ENCODE peak calls at places on chromosome X, in four cellular contexts. Y is cardiac fibroblast, S is epithelial cell of esophagus, I is GM13976. O is an unnamed sample.
A peak's percentile ranks its signal among the peaks of the same experiment; 100 is the strongest.

GRCh38 chrX:68989865-68990606 is 161.2 kb downstream of the EFNB1 start:
- DNase-seq in I (peak; percentile 15), Y (peak; percentile 91), S (peak; percentile 10), O (peak; percentile 36)

GRCh38 chrX:53074987-53075386 is 7.2 kb upstream of the TSPYL2 start:
- DNase-seq in S (no peak), I (no peak), Y (no peak), O (no peak)

GRCh38 chrX:152905081-152905420 is 7.2 kb downstream of the ZNF185 start:
- DNase-seq in Y (no peak), S (no peak), I (no peak), O (no peak)

GRCh38 chrX:69154051-69154450 is 11.2 kb downstream of the PJA1 start:
- DNase-seq in I (no peak), Y (no peak), S (no peak), O (no peak)

GRCh38 chrX:136310411-136310810 is 9.6 kb downstream of the ADGRG4 start:
- DNase-seq in S (peak; percentile 49), Y (no peak), I (no peak), O (no peak)

GRCh38 chrX:32448945-32449344 is 762.4 kb downstream of the DMD start:
- DNase-seq in Y (no peak), I (no peak), S (no peak), O (no peak)

GRCh38 chrX:24860140-24860539 is 155.6 kb downstream of the ARX start:
- DNase-seq in Y (peak; percentile 48), I (no peak), S (no peak), O (no peak)

GRCh38 chrX:27381419-27381818 is 81.7 kb downstream of the PPP4R3C start:
- DNase-seq in Y (no peak), I (no peak), S (no peak), O (no peak)

GRCh38 chrX:39941332-39941920 is 156.3 kb downstream of the BCOR start:
- DNase-seq in Y (no peak), I (no peak), S (no peak), O (no peak)

GRCh38 chrX:129549124-129549523 is 9.1 kb downstream of the OCRL start:
- DNase-seq in I (no peak), S (no peak), Y (no peak), O (no peak)

GRCh38 chrX:9627827-9628406 is 137.7 kb downstream of the GPR143 start:
- DNase-seq in Y (no peak), S (no peak), I (no peak), O (peak; percentile 40)

GRCh38 chrX:150773117-150773516 is 79.9 kb downstream of the MTMR1 start:
- DNase-seq in S (no peak), I (no peak), Y (no peak), O (no peak)

GRCh38 chrX:71228063-71228642 is 5.1 kb downstream of the GJB1 start:
- DNase-seq in Y (no peak), I (no peak), S (no peak), O (no peak)

GRCh38 chrX:482192-482701 is 95.5 kb upstream of the PPP2R3B start:
- DNase-seq in S (no peak), I (no peak), Y (no peak), O (no peak)

GRCh38 chrX:13170966-13171558 is 126.6 kb upstream of the FAM9C start:
- DNase-seq in I (no peak), Y (no peak), S (no peak), O (no peak)

GRCh38 chrX:39689374-39690104 is 408.2 kb downstream of the BCOR start:
- DNase-seq in S (no peak), I (no peak), Y (no peak), O (no peak)

GRCh38 chrX:6693051-6693450 is 158.1 kb upstream of the VCX3A start:
- DNase-seq in I (no peak), Y (no peak), S (no peak), O (no peak)

GRCh38 chrX:150864127-150864526 is 34.3 kb downstream of the CD99L2 start:
- DNase-seq in Y (no peak), I (no peak), S (no peak), O (no peak)

GRCh38 chrX:40103565-40104323 is 6.0 kb upstream of the BCOR start:
- DNase-seq in S (no peak), Y (no peak), I (no peak), O (no peak)

GRCh38 chrX:149865390-149865789 is 15.6 kb upstream of the MAGEA8 start:
- DNase-seq in I (no peak), S (no peak), Y (no peak), O (no peak)

GRCh38 chrX:55522577-55523254 is 33.1 kb upstream of the USP51 start:
- DNase-seq in S (no peak), Y (no peak), I (no peak), O (no peak)

GRCh38 chrX:135420831-135421230 is 913 bp upstream of the SMIM10L2A start:
- DNase-seq in S (no peak), Y (no peak), I (no peak), O (no peak)

GRCh38 chrX:48798318-48798717 is 3.5 kb upstream of the HDAC6 start:
- DNase-seq in S (no peak), Y (no peak), I (no peak), O (no peak)

GRCh38 chrX:138287200-138287865 is 424.2 kb downstream of the FGF13 start:
- DNase-seq in I (no peak), Y (no peak), S (no peak), O (no peak)

GRCh38 chrX:45762699-45763647 is 562.3 kb upstream of the DIPK2B start:
- DNase-seq in Y (no peak), S (peak; percentile 57), I (no peak), O (no peak)

GRCh38 chrX:24245201-24245600 is 68.7 kb downstream of the SUPT20HL2 start:
- DNase-seq in Y (peak; percentile 84), I (no peak), S (peak; percentile 79), O (peak; percentile 53)

GRCh38 chrX:19721726-19722370 is 165.6 kb downstream of the SH3KBP1 start:
- DNase-seq in I (no peak), Y (no peak), S (no peak), O (no peak)

GRCh38 chrX:9204560-9204959 is 170.6 kb upstream of the FAM9B start:
- DNase-seq in Y (no peak), I (no peak), S (peak; percentile 9), O (no peak)

GRCh38 chrX:14030248-14030592 is 528 bp upstream of the GEMIN8 start:
- DNase-seq in I (no peak), S (peak; percentile 54), Y (peak; percentile 35), O (peak; percentile 29)

GRCh38 chrX:54452920-54453319 is 12.7 kb downstream of the TSR2 start:
- DNase-seq in Y (peak; percentile 17), I (no peak), S (no peak), O (no peak)

O was measured in GM03348.